ENCODE peak calls at places on chromosomes 5 and 9, in eight cellular contexts. V is IMR-90, P is fibroblast of the conjunctiva, N is NCI-H460, H is epithelial cell of esophagus, D is AG10803, F is heart right ventricle, L is HT-29. I is an unnamed sample.
A peak's percentile ranks its signal among the peaks of the same experiment; 100 is the strongest.

GRCh38 chr5:74639538-74640449 is 734 bp downstream of the ENC1 start:
- DNase-seq in P (no peak), V (peak; percentile 49), F (peak; percentile 53), L (peak; percentile 67), H (peak; percentile 47), N (no peak), D (peak; percentile 57), I (peak; percentile 78)

GRCh38 chr5:44770936-44771717 is 37.6 kb upstream of the MRPS30 start:
- DNase-seq in D (no peak), N (no peak), V (no peak), H (no peak), P (no peak), L (no peak), F (no peak), I (no peak)

GRCh38 chr9:5263568-5264218 is 32.5 kb downstream of the INSL4 start:
- DNase-seq in D (peak; percentile 1), F (no peak), V (no peak), N (peak; percentile 25), P (no peak), H (peak; percentile 45), L (peak; percentile 45), I (no peak)

GRCh38 chr5:136123236-136123768 is 9.3 kb upstream of the SMAD5 start:
- DNase-seq in F (no peak), D (no peak), L (peak; percentile 89), V (peak; percentile 26), H (peak; percentile 93), N (peak; percentile 46), P (no peak), I (no peak)

GRCh38 chr5:63261695-63262094 is 683.1 kb downstream of the LRRC70 start:
- DNase-seq in P (no peak), L (no peak), D (no peak), F (no peak), H (peak; percentile 27), N (no peak), V (no peak), I (no peak)

GRCh38 chr5:83227611-83228010 is 150.3 kb downstream of the XRCC4 start:
- DNase-seq in N (no peak), F (no peak), P (no peak), V (peak; percentile 38), H (no peak), D (peak; percentile 5), L (no peak), I (no peak)

GRCh38 chr9:106075991-106076390 is 381.6 kb downstream of the TMEM38B start:
- DNase-seq in V (peak; percentile 4), H (peak; percentile 88), F (no peak), N (no peak), L (no peak), P (peak; percentile 77), D (peak; percentile 91), I (no peak)

GRCh38 chr5:87347841-87348240 is 64.9 kb downstream of the CCNH start:
- DNase-seq in D (peak; percentile 20), P (no peak), N (no peak), F (no peak), L (no peak), H (peak; percentile 9), V (peak; percentile 16), I (no peak)

GRCh38 chr5:109324351-109324750 is 85.4 kb downstream of the PJA2 start:
- DNase-seq in N (no peak), H (no peak), F (no peak), L (no peak), D (no peak), V (no peak), P (no peak), I (no peak)

GRCh38 chr9:76576344-76576743 is 117.4 kb downstream of the GCNT1 start:
- DNase-seq in F (no peak), L (no peak), N (no peak), H (peak; percentile 67), P (peak; percentile 70), D (peak; percentile 87), V (peak; percentile 66), I (no peak)

GRCh38 chr5:132012385-132013005 is 1.0 kb upstream of the ACSL6 start:
- DNase-seq in H (peak; percentile 74), L (peak; percentile 16), F (peak; percentile 58), V (peak; percentile 68), P (peak; percentile 14), D (peak; percentile 51), N (no peak), I (peak; percentile 81)

GRCh38 chr5:34491251-34491620 is 164.9 kb upstream of the RAI14 start:
- DNase-seq in L (no peak), N (no peak), D (peak; percentile 50), V (peak; percentile 44), F (no peak), H (no peak), P (no peak), I (no peak)

GRCh38 chr9:34524349-34524748 is 1.6 kb upstream of the ENHO start:
- DNase-seq in H (no peak), D (no peak), P (no peak), N (no peak), L (no peak), V (no peak), F (no peak), I (no peak)